ENCODE peak calls at places on chromosomes 13 and 19, in seven cellular contexts. R is AG09319; A is activated CD8-positive, alpha-beta T cell treated with anti-CD3 and anti-CD28 coated beads for 36 hours; L is mucosa of gallbladder; E is iris pigment epithelial cell; T is A172; N is dorsolateral prefrontal cortex. D is an unnamed sample.

GRCh38 chr19:12112238-12112637 is 27.9 kb downstream of the ZNF20 start:
- DNase-seq in R (no peak), T (peak), L (no peak), A (no peak), N (no peak), E (no peak), D (no peak)

GRCh38 chr13:54845351-54845965 is 1816.8 kb downstream of the OLFM4 start:
- DNase-seq in A (no peak), N (no peak), E (no peak), L (no peak), T (no peak), R (no peak), D (no peak)

GRCh38 chr13:27712421-27712820 is 79.9 kb upstream of the GSX1 start:
- DNase-seq in T (no peak), A (peak), N (no peak), L (no peak), E (no peak), R (no peak), D (no peak)

GRCh38 chr13:30303269-30303668 is 4.1 kb downstream of the KATNAL1 start:
- DNase-seq in R (no peak), L (no peak), T (no peak), N (no peak), A (no peak), E (peak), D (no peak)

GRCh38 chr13:35470671-35471465 is 5.6 kb downstream of the MAB21L1 start:
- DNase-seq in E (peak), T (no peak), L (no peak), R (peak), N (no peak), A (no peak), D (peak)

GRCh38 chr19:50496189-50497029 is 14.6 kb downstream of the JOSD2 start:
- DNase-seq in A (no peak), L (no peak), T (peak), R (no peak), E (no peak), N (peak), D (no peak)

GRCh38 chr19:43578787-43579186 is 3.2 kb downstream of the PINLYP start:
- DNase-seq in N (no peak), T (no peak), R (no peak), L (no peak), A (no peak), E (no peak), D (no peak)

GRCh38 chr13:23384111-23384510 is 49.4 kb downstream of the SACS start:
- DNase-seq in T (peak), L (no peak), A (peak), N (no peak), R (no peak), E (peak), D (no peak)

GRCh38 chr19:8304841-8305621 is 3.1 kb downstream of the CD320 start:
- DNase-seq in L (peak), A (peak), N (no peak), T (no peak), R (no peak), E (no peak), D (no peak)

GRCh38 chr13:102286326-102286725 is 115.5 kb downstream of the FGF14 start:
- DNase-seq in L (no peak), E (peak), N (no peak), T (peak), R (peak), A (no peak), D (peak)

GRCh38 chr19:49425922-49426592 is 869 bp downstream of the GFY start:
- DNase-seq in T (no peak), L (no peak), R (no peak), E (no peak), N (no peak), A (peak), D (no peak)

GRCh38 chr13:79056706-79057105 is 349.3 kb downstream of the RBM26 start:
- DNase-seq in R (no peak), L (no peak), N (no peak), E (no peak), T (no peak), A (no peak), D (no peak)

GRCh38 chr13:87042946-87043345 is 628.2 kb upstream of the SLITRK5 start:
- DNase-seq in E (peak), N (no peak), A (no peak), T (peak), L (no peak), R (no peak), D (no peak)